ENCODE peak calls at places on chromosomes 5 and 9, in eight cellular contexts. W is cardiac fibroblast, Q is stromal cell of bone marrow, O is HCT116, X is T-helper 22 cell, H is activated T-helper 1 cell treated with Interleukin-2 at 50 U/mL for 16 hours, M is upper lobe of right lung, T is HS-27A. F is an unnamed sample.

GRCh38 chr5:6508931-6509330 is 60.3 kb downstream of the UBE2QL1 start:
- DNase-seq in W (no peak), Q (no peak), O (no peak), X (no peak), H (no peak), M (no peak), T (no peak), F (peak; percentile 79)

GRCh38 chr9:22383720-22384119 is 62.9 kb upstream of the DMRTA1 start:
- DNase-seq in W (no peak), Q (no peak), O (no peak), X (no peak), H (no peak), M (no peak), T (no peak), F (no peak)

GRCh38 chr5:89827388-89827787 is 582.2 kb downstream of the CETN3 start:
- DNase-seq in W (no peak), Q (no peak), O (no peak), X (no peak), H (no peak), M (no peak), T (no peak), F (no peak)

GRCh38 chr9:69214939-69215338 is 40.9 kb downstream of the TJP2 start:
- DNase-seq in W (no peak), Q (no peak), O (no peak), X (no peak), H (no peak), M (no peak), T (no peak), F (no peak)

GRCh38 chr9:34647651-34648050 is 1.2 kb downstream of the GALT start:
- DNase-seq in W (no peak), Q (no peak), O (no peak), X (no peak), H (no peak), M (no peak), T (no peak), F (no peak)

GRCh38 chr9:91949946-91950664 is at the start of gene ROR2:
- DNase-seq in W (peak; percentile 86), Q (no peak), O (peak; percentile 37), X (no peak), H (peak; percentile 14), M (peak; percentile 77), T (no peak), F (no peak)

GRCh38 chr9:116336133-116336862 is 182.7 kb downstream of the PAPPA start:
- DNase-seq in W (peak; percentile 59), Q (no peak), O (no peak), X (no peak), H (no peak), M (no peak), T (no peak), F (no peak)

GRCh38 chr9:13478235-13478634 is 198.7 kb upstream of the MPDZ start:
- DNase-seq in W (no peak), Q (no peak), O (no peak), X (no peak), H (no peak), M (no peak), T (no peak), F (no peak)

GRCh38 chr5:1709186-1709803 is 90.3 kb downstream of the MRPL36 start:
- DNase-seq in W (no peak), Q (no peak), O (no peak), X (no peak), H (no peak), M (no peak), T (no peak), F (peak; percentile 64)

GRCh38 chr5:55134053-55134722 is 25.8 kb upstream of the GPX8 start:
- DNase-seq in W (no peak), Q (no peak), O (no peak), X (no peak), H (no peak), M (no peak), T (no peak), F (no peak)

GRCh38 chr5:173474881-173475287 is 141.6 kb downstream of the BOD1 start:
- DNase-seq in W (peak; percentile 68), Q (no peak), O (no peak), X (no peak), H (no peak), M (no peak), T (no peak), F (no peak)

GRCh38 chr9:20226345-20226744 is 396.0 kb downstream of the MLLT3 start:
- DNase-seq in W (no peak), Q (no peak), O (no peak), X (no peak), H (no peak), M (no peak), T (no peak), F (no peak)

GRCh38 chr9:98983295-98984268 is 39.9 kb downstream of the COL15A1 start:
- DNase-seq in W (peak; percentile 56), Q (peak; percentile 81), O (no peak), X (no peak), H (no peak), M (no peak), T (peak; percentile 48), F (no peak)

GRCh38 chr9:130904070-130905044 is 7.7 kb upstream of the QRFP start:
- DNase-seq in W (no peak), Q (no peak), O (no peak), X (no peak), H (no peak), M (no peak), T (no peak), F (no peak)

GRCh38 chr5:110507972-110508371 is 218.5 kb downstream of the TMEM232 start:
- DNase-seq in W (no peak), Q (no peak), O (no peak), X (no peak), H (no peak), M (no peak), T (no peak), F (no peak)

F was measured in chondrocyte.